ENCODE peak calls at places on chromosomes 5 and 9, in four cellular contexts. I is WTC11; R is stimulated activated effector memory CD8-positive, alpha-beta T cell treated with anti-CD3 and anti-CD28 coated beads, Interleukin-12 subunit alpha, Interleukin-12 subunit beta, amount 100 ng/mL, for 72 hours; O is GM18507. A is an unnamed sample.

GRCh38 chr9:124347206-124347967 is 67.9 kb downstream of the PSMB7 start:
- DNase-seq in I (no peak), R (no peak), O (no peak), A (no peak)

GRCh38 chr5:175652741-175653663 is 4.9 kb upstream of the HRH2 start:
- DNase-seq in I (no peak), R (peak; percentile 90), O (peak; percentile 9), A (no peak)

GRCh38 chr5:141771562-141771961 is 89.5 kb upstream of the ARAP3 start:
- DNase-seq in I (no peak), R (no peak), O (no peak), A (no peak)

GRCh38 chr9:22211588-22212360 is 202.7 kb upstream of the CDKN2B start:
- DNase-seq in I (no peak), R (no peak), O (no peak), A (no peak)

GRCh38 chr9:32427111-32427873 is 42.8 kb downstream of the ACO1 start:
- DNase-seq in I (no peak), R (no peak), O (no peak), A (no peak)

GRCh38 chr5:147935032-147935431 is 28.7 kb upstream of the C5orf46 start:
- DNase-seq in I (no peak), R (no peak), O (no peak), A (no peak)

GRCh38 chr5:1270933-1271914 is 23.6 kb downstream of the TERT start:
- DNase-seq in I (no peak), R (no peak), O (no peak), A (no peak)

GRCh38 chr5:38796000-38796738 is 49.6 kb upstream of the OSMR start:
- DNase-seq in I (no peak), R (no peak), O (no peak), A (no peak)

GRCh38 chr9:131598121-131598520 is 52.8 kb downstream of the PRRT1B start:
- DNase-seq in I (no peak), R (no peak), O (no peak), A (no peak)

GRCh38 chr5:143400541-143401252 is 2.8 kb downstream of the NR3C1 start:
- DNase-seq in I (no peak), R (no peak), O (no peak), A (no peak)

GRCh38 chr9:14066032-14066431 is 247.9 kb downstream of the NFIB start:
- DNase-seq in I (no peak), R (no peak), O (no peak), A (no peak)